ENCODE peak calls at places on chromosome 5, in eight cellular contexts. E is PC-3, Z is amniotic stem cell, C is HuH-7, M is G401, S is coronary artery, O is left cardiac atrium, Y is NCI-H2171 treated with DMSO at 0.1 percent for 48 hours. T is an unnamed sample.

GRCh38 chr5:90293931-90294330 is 115.6 kb downstream of the CETN3 start:
- DNase-seq in E (peak; percentile 18), Z (no peak), C (no peak), M (no peak), S (no peak), O (no peak), Y (no peak), T (no peak)

GRCh38 chr5:146825033-146825432 is 53.5 kb downstream of the PPP2R2B start:
- DNase-seq in E (peak; percentile 36), Z (no peak), C (peak; percentile 23), M (no peak), S (no peak), O (no peak), Y (no peak), T (no peak)

GRCh38 chr5:107294151-107294550 is 376.6 kb downstream of the EFNA5 start:
- DNase-seq in E (no peak), Z (no peak), C (no peak), M (no peak), S (no peak), O (no peak), Y (no peak), T (no peak)

GRCh38 chr5:158135682-158136176 is 276.8 kb upstream of the CLINT1 start:
- DNase-seq in E (no peak), Z (no peak), C (no peak), M (no peak), S (no peak), O (no peak), Y (peak; percentile 86), T (no peak)

GRCh38 chr5:17807069-17807468 is 172.8 kb downstream of the TAF11L14 start:
- DNase-seq in E (no peak), Z (no peak), C (no peak), M (peak; percentile 77), S (no peak), O (no peak), Y (peak; percentile 66), T (no peak)

GRCh38 chr5:435961-436640 is 6.9 kb upstream of the EXOC3 start:
- DNase-seq in E (peak; percentile 63), Z (no peak), C (peak; percentile 64), M (no peak), S (peak; percentile 72), O (no peak), Y (peak; percentile 26), T (peak; percentile 82)

GRCh38 chr5:446864-447263 is 3.9 kb downstream of the EXOC3 start:
- DNase-seq in E (peak; percentile 66), Z (no peak), C (peak; percentile 54), M (peak; percentile 52), S (no peak), O (peak; percentile 15), Y (peak; percentile 68), T (peak; percentile 60)

GRCh38 chr5:93245226-93245625 is 335.8 kb downstream of the NR2F1-AS1 start:
- DNase-seq in E (no peak), Z (no peak), C (no peak), M (no peak), S (no peak), O (no peak), Y (no peak), T (no peak)

GRCh38 chr5:87210743-87211142 is 56.9 kb upstream of the RASA1 start:
- DNase-seq in E (peak; percentile 97), Z (no peak), C (no peak), M (no peak), S (no peak), O (no peak), Y (no peak), T (no peak)

GRCh38 chr5:73204302-73204701 is 31.3 kb downstream of the TMEM174 start:
- DNase-seq in E (no peak), Z (no peak), C (no peak), M (no peak), S (no peak), O (no peak), Y (no peak), T (no peak)

GRCh38 chr5:100777680-100778281 is 125.3 kb downstream of the ST8SIA4 start:
- DNase-seq in E (peak; percentile 88), Z (peak; percentile 14), C (no peak), M (no peak), S (no peak), O (peak; percentile 20), Y (no peak), T (no peak)

GRCh38 chr5:44919560-44919959 is 110.8 kb downstream of the MRPS30 start:
- DNase-seq in E (peak; percentile 53), Z (no peak), C (no peak), M (no peak), S (no peak), O (no peak), Y (no peak), T (no peak)